ENCODE peak calls at places on chromosomes 7 and 10, in four cellular contexts. One of them, this sample, is unnamed. For H3K36me3, the result is how much of the 10 kb centered on the place peaks cover.

GRCh38 chr10:34178756-34179155 is 636.3 kb downstream of the PARD3 start:
- DNase-seq in IMR-90: no peak
- DNase-seq in mesendoderm: peak
- DNase-seq in neuronal stem cell: no peak
- DNase-seq in this sample: no peak

GRCh38 chr10:61662794-61663259 is at the start of gene CABCOCO1:
- DNase-seq in IMR-90: peak
- DNase-seq in mesendoderm: peak
- DNase-seq in neuronal stem cell: peak
- DNase-seq in this sample: peak

GRCh38 chr7:98697083-98697482 is 80.0 kb downstream of the NPTX2 start:
- DNase-seq in IMR-90: no peak
- DNase-seq in mesendoderm: no peak
- DNase-seq in neuronal stem cell: no peak
- DNase-seq in this sample: no peak

GRCh38 chr10:22737587-22737986 is 23.2 kb upstream of the PIP4K2A start:
- DNase-seq in IMR-90: peak
- DNase-seq in mesendoderm: no peak
- DNase-seq in neuronal stem cell: no peak
- DNase-seq in this sample: peak

GRCh38 chr10:120414946-120415345 is 42.1 kb upstream of the PLPP4 start:
- DNase-seq in IMR-90: no peak
- DNase-seq in mesendoderm: no peak
- DNase-seq in neuronal stem cell: no peak
- DNase-seq in this sample: no peak

GRCh38 chr10:77687621-77688020 is 50.0 kb upstream of the KCNMA1 start:
- DNase-seq in IMR-90: no peak
- DNase-seq in mesendoderm: peak
- DNase-seq in neuronal stem cell: no peak
- DNase-seq in this sample: no peak

GRCh38 chr7:24854866-24855265 is 97.6 kb upstream of the GSDME start:
- DNase-seq in IMR-90: peak
- DNase-seq in mesendoderm: no peak
- DNase-seq in neuronal stem cell: no peak
- DNase-seq in this sample: no peak

GRCh38 chr7:47329320-47329926 is 252.5 kb downstream of the TNS3 start:
- DNase-seq in IMR-90: peak
- DNase-seq in mesendoderm: no peak
- DNase-seq in neuronal stem cell: no peak
- DNase-seq in this sample: peak

GRCh38 chr7:147519062-147519461 is 1071.5 kb upstream of the C7orf33 start:
- DNase-seq in IMR-90: no peak
- DNase-seq in mesendoderm: peak
- DNase-seq in neuronal stem cell: no peak
- DNase-seq in this sample: no peak

GRCh38 chr10:27158421-27158820 is 3.3 kb downstream of the MASTL start:
- DNase-seq in IMR-90: peak
- DNase-seq in mesendoderm: no peak
- DNase-seq in neuronal stem cell: no peak
- DNase-seq in this sample: no peak

GRCh38 chr10:6999232-6999925 is 411.5 kb downstream of the SFMBT2 start:
- DNase-seq in IMR-90: no peak
- DNase-seq in mesendoderm: no peak
- DNase-seq in neuronal stem cell: no peak
- DNase-seq in this sample: no peak

GRCh38 chr10:124092270-124093075 is 925 bp downstream of the CHST15 start:
- DNase-seq in IMR-90: no peak
- DNase-seq in mesendoderm: peak
- DNase-seq in neuronal stem cell: peak
- DNase-seq in this sample: peak

GRCh38 chr7:11896663-11897062 is 64.7 kb upstream of the THSD7A start:
- DNase-seq in IMR-90: no peak
- DNase-seq in mesendoderm: no peak
- DNase-seq in neuronal stem cell: no peak
- DNase-seq in this sample: no peak

GRCh38 chr7:33395340-33395739 is 266.0 kb downstream of the BBS9 start:
- DNase-seq in IMR-90: peak
- DNase-seq in mesendoderm: no peak
- DNase-seq in neuronal stem cell: no peak
- DNase-seq in this sample: peak

GRCh38 chr7:75762350-75762917 is 9.6 kb downstream of the CCL26 start:
- DNase-seq in IMR-90: peak
- DNase-seq in mesendoderm: peak
- DNase-seq in neuronal stem cell: peak
- DNase-seq in this sample: peak

GRCh38 chr7:23247602-23248335 is 1.2 kb downstream of the GPNMB start:
- DNase-seq in IMR-90: no peak
- DNase-seq in mesendoderm: peak
- DNase-seq in neuronal stem cell: no peak
- DNase-seq in this sample: peak

GRCh38 chr7:874036-874749 is 2.2 kb upstream of the GET4 start:
- DNase-seq in IMR-90: no peak
- DNase-seq in mesendoderm: peak
- DNase-seq in neuronal stem cell: no peak
- DNase-seq in this sample: peak

GRCh38 chr7:134174797-134175261 is 47.7 kb downstream of the LRGUK start:
- DNase-seq in IMR-90: peak
- DNase-seq in mesendoderm: peak
- DNase-seq in neuronal stem cell: no peak
- DNase-seq in this sample: peak

GRCh38 chr7:100407285-100408180 is 21.0 kb downstream of the ZCWPW1 start:
- DNase-seq in IMR-90: peak
- DNase-seq in mesendoderm: peak
- DNase-seq in neuronal stem cell: peak
- DNase-seq in this sample: peak

GRCh38 chr10:124458473-124458872 is 3.1 kb upstream of the LHPP start:
- DNase-seq in IMR-90: no peak
- DNase-seq in mesendoderm: no peak
- DNase-seq in neuronal stem cell: no peak
- DNase-seq in this sample: no peak

GRCh38 chr10:116486774-116487448 is 58.8 kb upstream of the PNLIP start:
- DNase-seq in IMR-90: no peak
- DNase-seq in mesendoderm: peak
- DNase-seq in neuronal stem cell: no peak
- DNase-seq in this sample: no peak

GRCh38 chr7:464177-464711 is 55.4 kb downstream of the PDGFA start:
- DNase-seq in IMR-90: no peak
- DNase-seq in mesendoderm: no peak
- DNase-seq in neuronal stem cell: no peak
- DNase-seq in this sample: no peak

GRCh38 chr7:157302314-157302711 is 34.5 kb upstream of the DNAJB6 start:
- DNase-seq in IMR-90: peak
- DNase-seq in mesendoderm: peak
- DNase-seq in neuronal stem cell: no peak
- DNase-seq in this sample: no peak

GRCh38 chr10:102229810-102230263 is 3.7 kb downstream of the ELOVL3 start:
- DNase-seq in IMR-90: peak
- DNase-seq in mesendoderm: peak
- DNase-seq in neuronal stem cell: peak
- DNase-seq in this sample: peak

GRCh38 chr10:129514568-129515451 is 47.8 kb downstream of the MGMT start:
- DNase-seq in IMR-90: no peak
- DNase-seq in mesendoderm: no peak
- DNase-seq in neuronal stem cell: no peak
- DNase-seq in this sample: no peak

GRCh38 chr10:97540669-97541500 is 31.7 kb upstream of the ANKRD2 start:
- DNase-seq in IMR-90: no peak
- DNase-seq in mesendoderm: peak
- DNase-seq in neuronal stem cell: no peak
- DNase-seq in this sample: no peak

GRCh38 chr7:74655785-74656420 is 1.6 kb upstream of the GTF2I start:
- DNase-seq in IMR-90: no peak
- DNase-seq in mesendoderm: no peak
- DNase-seq in neuronal stem cell: no peak
- DNase-seq in this sample: no peak

GRCh38 chr10:20085115-20085514 is 268.9 kb downstream of the PLXDC2 start:
- DNase-seq in IMR-90: no peak
- DNase-seq in mesendoderm: peak
- DNase-seq in neuronal stem cell: no peak
- DNase-seq in this sample: no peak

GRCh38 chr10:62380002-62380401 is 5.8 kb downstream of the ZNF365 start:
- DNase-seq in IMR-90: peak
- DNase-seq in mesendoderm: peak
- DNase-seq in neuronal stem cell: no peak
- DNase-seq in this sample: peak

GRCh38 chr7:149144996-149145850 is 2.0 kb upstream of the ZNF398 start:
- DNase-seq in IMR-90: no peak
- DNase-seq in mesendoderm: peak
- DNase-seq in neuronal stem cell: no peak
- DNase-seq in this sample: no peak

GRCh38 chr10:124022066-124022465 is 71.3 kb downstream of the CHST15 start:
- DNase-seq in IMR-90: no peak
- DNase-seq in mesendoderm: no peak
- DNase-seq in neuronal stem cell: no peak
- DNase-seq in this sample: no peak

GRCh38 chr7:150335774-150336112 is 5.7 kb downstream of the RARRES2 start:
- DNase-seq in IMR-90: no peak
- DNase-seq in mesendoderm: no peak
- DNase-seq in neuronal stem cell: no peak
- DNase-seq in this sample: no peak
- H2AK5ac ChIP-seq in IMR-90: peak
- H2AK5ac ChIP-seq in mesendoderm: no peak
- H2AK5ac ChIP-seq in neuronal stem cell: no peak
- H2AK5ac ChIP-seq in this sample: no peak

GRCh38 chr10:68787813-68788212 is 39.5 kb upstream of the STOX1 start:
- DNase-seq in IMR-90: no peak
- DNase-seq in mesendoderm: no peak
- DNase-seq in neuronal stem cell: no peak
- DNase-seq in this sample: no peak

GRCh38 chr10:68792115-68792514 is 35.2 kb upstream of the STOX1 start:
- DNase-seq in IMR-90: peak
- DNase-seq in mesendoderm: peak
- DNase-seq in neuronal stem cell: no peak
- DNase-seq in this sample: peak

GRCh38 chr10:68784476-68784875 is 42.9 kb upstream of the STOX1 start:
- DNase-seq in IMR-90: peak
- DNase-seq in mesendoderm: no peak
- DNase-seq in neuronal stem cell: no peak
- DNase-seq in this sample: no peak

GRCh38 chr10:68795886-68796532 is 31.3 kb upstream of the STOX1 start:
- DNase-seq in IMR-90: no peak
- DNase-seq in mesendoderm: no peak
- DNase-seq in neuronal stem cell: no peak
- DNase-seq in this sample: no peak

DNA sequence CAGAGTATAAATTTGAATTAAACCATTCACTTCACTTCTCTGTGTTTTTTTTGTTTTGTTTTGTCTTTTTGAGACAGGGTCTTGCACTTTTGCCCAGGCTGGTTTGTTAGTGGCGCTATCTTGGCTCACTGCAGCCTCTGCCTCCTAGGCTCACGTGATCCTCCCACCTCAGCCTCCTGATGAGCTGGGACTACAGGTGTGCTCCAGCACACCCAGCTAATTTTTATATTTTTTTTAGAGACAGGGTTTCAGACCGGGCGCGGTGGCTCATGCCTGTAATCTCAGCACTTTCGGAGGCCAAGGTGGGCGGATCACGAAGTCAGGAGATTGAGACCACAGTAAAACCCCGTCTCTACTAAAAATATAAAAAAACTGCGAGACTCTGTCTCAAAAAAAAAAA is 36.9 kb upstream of the STOX1 start:
- DNase-seq in IMR-90: no peak
- DNase-seq in mesendoderm: no peak
- DNase-seq in neuronal stem cell: no peak
- DNase-seq in this sample: no peak
- H3K36me3 ChIP-seq in IMR-90: half or more
- H3K36me3 ChIP-seq in mesendoderm: under half
- H3K36me3 ChIP-seq in neuronal stem cell: half or more
- H3K36me3 ChIP-seq in this sample: half or more

GRCh38 chr7:28685660-28686417 is 272.3 kb downstream of the TRIL start:
- DNase-seq in IMR-90: peak
- DNase-seq in mesendoderm: peak
- DNase-seq in neuronal stem cell: peak
- DNase-seq in this sample: peak

GRCh38 chr7:28682811-28683210 is 270.5 kb downstream of the CREB5 start:
- DNase-seq in IMR-90: no peak
- DNase-seq in mesendoderm: no peak
- DNase-seq in neuronal stem cell: no peak
- DNase-seq in this sample: no peak

GRCh38 chr7:28686418-28686800 is 271.7 kb downstream of the TRIL start:
- DNase-seq in IMR-90: peak
- DNase-seq in mesendoderm: peak
- DNase-seq in neuronal stem cell: peak
- DNase-seq in this sample: peak

GRCh38 chr7:28685291-28685659 is 272.9 kb downstream of the TRIL start:
- DNase-seq in IMR-90: no peak
- DNase-seq in mesendoderm: no peak
- DNase-seq in neuronal stem cell: no peak
- DNase-seq in this sample: no peak

DNA sequence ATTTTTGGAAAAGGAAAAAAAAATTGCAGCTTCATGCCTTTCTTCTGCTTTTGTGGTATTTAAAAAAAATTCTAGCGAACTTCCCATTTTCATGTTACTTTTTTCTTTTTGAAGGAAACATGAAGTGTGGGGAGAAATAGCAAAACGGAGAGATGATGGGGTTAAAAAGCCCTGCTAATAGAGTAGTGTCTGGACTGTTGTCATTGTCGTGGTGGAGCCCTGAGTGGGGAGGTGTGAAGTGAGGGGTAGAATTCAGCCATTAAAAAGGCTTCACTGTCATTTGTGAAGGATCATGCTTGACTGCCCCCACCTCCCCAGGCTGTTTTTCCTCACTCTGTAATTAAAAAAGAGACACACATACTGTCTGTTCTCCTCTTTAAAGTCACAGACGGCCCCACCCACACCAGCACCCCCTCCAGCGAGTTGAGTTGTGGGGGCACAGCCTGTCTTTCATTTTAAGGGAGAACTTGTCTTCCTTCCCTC is 272.5 kb downstream of the CREB5 start:
- DNase-seq in IMR-90: no peak
- DNase-seq in mesendoderm: no peak
- DNase-seq in neuronal stem cell: no peak
- DNase-seq in this sample: no peak
- H2BK5ac ChIP-seq in IMR-90: no peak
- H2BK5ac ChIP-seq in mesendoderm: no peak
- H2BK5ac ChIP-seq in neuronal stem cell: no peak
- H2BK5ac ChIP-seq in this sample: no peak

DNA sequence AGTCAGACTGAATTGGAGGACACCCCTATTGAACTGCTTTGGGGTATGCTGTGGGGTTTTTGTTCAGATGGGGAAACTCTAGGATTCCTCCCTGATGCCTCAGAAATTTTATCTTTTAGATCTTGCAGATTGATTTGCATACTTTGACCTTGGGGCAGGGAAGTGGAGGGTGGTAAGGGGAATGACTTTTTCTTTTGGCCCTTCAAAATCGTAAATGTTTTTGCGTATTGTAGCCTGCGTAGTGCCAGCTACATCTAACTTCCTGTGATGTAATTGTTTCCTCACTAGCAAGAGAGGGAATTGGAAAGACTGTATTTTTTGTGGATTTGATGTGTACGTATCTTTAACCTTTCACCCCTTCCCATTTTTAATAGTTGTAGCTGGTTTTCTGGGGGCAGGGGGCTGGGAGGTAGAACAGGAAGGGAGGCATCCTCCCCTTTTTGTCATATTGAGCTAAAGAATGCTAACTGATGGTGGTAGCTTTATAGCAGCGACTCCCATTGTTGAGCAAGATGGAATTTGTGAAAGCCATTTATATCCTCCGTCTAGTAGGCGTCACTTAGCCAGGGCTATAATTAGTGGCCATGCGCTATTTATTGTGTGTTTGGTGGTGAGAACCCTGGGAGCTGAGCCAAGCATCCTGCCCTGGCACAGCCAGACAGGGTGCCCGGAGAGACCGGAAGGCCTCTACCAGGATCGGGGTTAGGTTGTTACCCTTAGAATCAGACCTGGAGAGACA is 11.3 kb downstream of the DUSP5 start:
- DNase-seq in IMR-90: no peak
- DNase-seq in mesendoderm: no peak
- DNase-seq in neuronal stem cell: no peak
- DNase-seq in this sample: no peak
- H2AK5ac ChIP-seq in IMR-90: no peak
- H2AK5ac ChIP-seq in mesendoderm: no peak
- H2AK5ac ChIP-seq in neuronal stem cell: no peak
- H2AK5ac ChIP-seq in this sample: no peak